ENCODE peak calls at places on chromosomes 5 and 9, in eight cellular contexts. One of them, this sample, is unnamed. For H3K4me1, the result is how much of the 10 kb centered on the place peaks cover.

GRCh38 chr9:35027871-35028270 is 38.3 kb downstream of the DNAJB5 start:
- DNase-seq in transverse colon: no peak
- DNase-seq in ovary: no peak
- DNase-seq in esophagus squamous epithelium: no peak
- DNase-seq in IMR-90: peak
- DNase-seq in right lobe of liver: no peak
- DNase-seq in stomach: no peak
- DNase-seq in upper lobe of left lung: no peak
- DNase-seq in this sample: no peak

GRCh38 chr5:171314728-171315385 is 5.8 kb downstream of the TLX3 start:
- DNase-seq in transverse colon: no peak
- DNase-seq in ovary: no peak
- DNase-seq in esophagus squamous epithelium: no peak
- DNase-seq in IMR-90: no peak
- DNase-seq in right lobe of liver: no peak
- DNase-seq in stomach: no peak
- DNase-seq in upper lobe of left lung: no peak
- DNase-seq in this sample: no peak

GRCh38 chr9:27474350-27474749 is 49.7 kb upstream of the IFNK start:
- DNase-seq in transverse colon: no peak
- DNase-seq in ovary: no peak
- DNase-seq in esophagus squamous epithelium: no peak
- DNase-seq in IMR-90: no peak
- DNase-seq in right lobe of liver: no peak
- DNase-seq in stomach: no peak
- DNase-seq in upper lobe of left lung: no peak
- DNase-seq in this sample: no peak

GRCh38 chr9:21812415-21812814 is 10.0 kb downstream of the MTAP start:
- DNase-seq in transverse colon: no peak
- DNase-seq in ovary: no peak
- DNase-seq in esophagus squamous epithelium: no peak
- DNase-seq in IMR-90: peak
- DNase-seq in right lobe of liver: no peak
- DNase-seq in stomach: no peak
- DNase-seq in upper lobe of left lung: no peak
- DNase-seq in this sample: no peak

GRCh38 chr5:149140197-149141002 is 893 bp upstream of the ABLIM3 start:
- DNase-seq in transverse colon: no peak
- DNase-seq in ovary: no peak
- DNase-seq in esophagus squamous epithelium: no peak
- DNase-seq in IMR-90: peak
- DNase-seq in right lobe of liver: no peak
- DNase-seq in stomach: no peak
- DNase-seq in upper lobe of left lung: no peak
- DNase-seq in this sample: no peak

GRCh38 chr9:137305060-137305787 is 3.2 kb upstream of the NRARP start:
- DNase-seq in transverse colon: peak
- DNase-seq in ovary: peak
- DNase-seq in esophagus squamous epithelium: no peak
- DNase-seq in IMR-90: no peak
- DNase-seq in right lobe of liver: peak
- DNase-seq in stomach: peak
- DNase-seq in upper lobe of left lung: peak
- DNase-seq in this sample: no peak

GRCh38 chr5:135341696-135342095 is 57.3 kb downstream of the MACROH2A1 start:
- DNase-seq in transverse colon: no peak
- DNase-seq in ovary: no peak
- DNase-seq in esophagus squamous epithelium: no peak
- DNase-seq in IMR-90: no peak
- DNase-seq in right lobe of liver: no peak
- DNase-seq in stomach: no peak
- DNase-seq in upper lobe of left lung: no peak
- DNase-seq in this sample: no peak

GRCh38 chr9:21831841-21832509 is 29.5 kb downstream of the MTAP start:
- DNase-seq in transverse colon: no peak
- DNase-seq in ovary: no peak
- DNase-seq in esophagus squamous epithelium: no peak
- DNase-seq in IMR-90: peak
- DNase-seq in right lobe of liver: no peak
- DNase-seq in stomach: no peak
- DNase-seq in upper lobe of left lung: peak
- DNase-seq in this sample: no peak

GRCh38 chr5:31329722-31330121 is 136.2 kb downstream of the CDH6 start:
- DNase-seq in transverse colon: no peak
- DNase-seq in ovary: no peak
- DNase-seq in esophagus squamous epithelium: no peak
- DNase-seq in IMR-90: peak
- DNase-seq in right lobe of liver: no peak
- DNase-seq in stomach: no peak
- DNase-seq in upper lobe of left lung: no peak
- DNase-seq in this sample: no peak

DNA sequence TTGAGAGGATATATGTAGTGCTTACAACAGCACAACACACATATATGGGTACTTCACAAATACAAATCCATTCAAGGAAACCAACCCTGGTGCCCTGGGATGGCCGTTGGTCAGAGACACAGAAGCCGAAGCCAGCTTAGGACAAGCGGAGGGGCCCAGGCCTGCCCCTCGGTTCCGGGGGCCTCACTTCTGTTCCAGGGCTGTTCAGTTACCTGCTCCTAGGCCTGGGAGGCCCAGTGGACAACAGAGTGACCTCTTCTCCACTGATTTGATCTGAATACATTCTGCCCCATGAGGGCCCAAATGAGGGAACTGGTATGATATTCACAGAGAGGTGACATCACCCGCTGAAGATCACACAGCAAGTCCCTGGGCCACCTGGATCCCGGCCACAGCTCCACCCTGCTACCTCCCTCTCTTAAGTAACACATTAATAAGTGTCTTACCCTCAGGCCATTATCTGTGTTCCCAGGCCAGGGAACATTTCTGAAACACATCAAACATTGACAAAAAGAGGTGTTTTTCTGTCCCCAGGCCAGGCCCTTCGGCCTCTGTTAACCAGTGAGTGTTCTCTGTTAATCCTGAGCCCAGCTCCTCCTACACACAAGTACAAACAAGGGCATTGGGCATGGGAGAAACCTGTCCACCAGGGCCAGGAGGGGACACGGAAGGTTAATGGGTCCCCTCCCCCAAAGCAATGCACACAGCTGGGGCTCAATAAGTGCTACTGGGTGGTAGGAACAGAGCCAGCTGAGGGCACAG is 4.5 kb upstream of the GRHPR start:
- DNase-seq in transverse colon: no peak
- DNase-seq in ovary: no peak
- DNase-seq in esophagus squamous epithelium: no peak
- DNase-seq in IMR-90: no peak
- DNase-seq in right lobe of liver: peak
- DNase-seq in stomach: no peak
- DNase-seq in upper lobe of left lung: no peak
- DNase-seq in this sample: no peak
- H3K4me1 ChIP-seq in transverse colon: under half
- H3K4me1 ChIP-seq in ovary: under half
- H3K4me1 ChIP-seq in esophagus squamous epithelium: under half
- H3K4me1 ChIP-seq in IMR-90: under half
- H3K4me1 ChIP-seq in right lobe of liver: half or more
- H3K4me1 ChIP-seq in stomach: under half
- H3K4me1 ChIP-seq in upper lobe of left lung: under half
- H3K4me1 ChIP-seq in this sample: under half

GRCh38 chr5:102758576-102758975 is 3.5 kb downstream of the PAM start:
- DNase-seq in transverse colon: no peak
- DNase-seq in ovary: no peak
- DNase-seq in esophagus squamous epithelium: no peak
- DNase-seq in IMR-90: peak
- DNase-seq in right lobe of liver: no peak
- DNase-seq in stomach: no peak
- DNase-seq in upper lobe of left lung: no peak
- DNase-seq in this sample: no peak

GRCh38 chr5:102755691-102756371 is 726 bp downstream of the PAM start:
- DNase-seq in transverse colon: peak
- DNase-seq in ovary: peak
- DNase-seq in esophagus squamous epithelium: no peak
- DNase-seq in IMR-90: peak
- DNase-seq in right lobe of liver: peak
- DNase-seq in stomach: peak
- DNase-seq in upper lobe of left lung: peak
- DNase-seq in this sample: no peak

GRCh38 chr5:102753889-102754498 is 1.1 kb upstream of the PAM start:
- DNase-seq in transverse colon: no peak
- DNase-seq in ovary: peak
- DNase-seq in esophagus squamous epithelium: no peak
- DNase-seq in IMR-90: no peak
- DNase-seq in right lobe of liver: no peak
- DNase-seq in stomach: no peak
- DNase-seq in upper lobe of left lung: no peak
- DNase-seq in this sample: no peak

GRCh38 chr5:102750435-102750834 is 4.7 kb upstream of the PAM start:
- DNase-seq in transverse colon: no peak
- DNase-seq in ovary: no peak
- DNase-seq in esophagus squamous epithelium: no peak
- DNase-seq in IMR-90: no peak
- DNase-seq in right lobe of liver: no peak
- DNase-seq in stomach: no peak
- DNase-seq in upper lobe of left lung: no peak
- DNase-seq in this sample: no peak

DNA sequence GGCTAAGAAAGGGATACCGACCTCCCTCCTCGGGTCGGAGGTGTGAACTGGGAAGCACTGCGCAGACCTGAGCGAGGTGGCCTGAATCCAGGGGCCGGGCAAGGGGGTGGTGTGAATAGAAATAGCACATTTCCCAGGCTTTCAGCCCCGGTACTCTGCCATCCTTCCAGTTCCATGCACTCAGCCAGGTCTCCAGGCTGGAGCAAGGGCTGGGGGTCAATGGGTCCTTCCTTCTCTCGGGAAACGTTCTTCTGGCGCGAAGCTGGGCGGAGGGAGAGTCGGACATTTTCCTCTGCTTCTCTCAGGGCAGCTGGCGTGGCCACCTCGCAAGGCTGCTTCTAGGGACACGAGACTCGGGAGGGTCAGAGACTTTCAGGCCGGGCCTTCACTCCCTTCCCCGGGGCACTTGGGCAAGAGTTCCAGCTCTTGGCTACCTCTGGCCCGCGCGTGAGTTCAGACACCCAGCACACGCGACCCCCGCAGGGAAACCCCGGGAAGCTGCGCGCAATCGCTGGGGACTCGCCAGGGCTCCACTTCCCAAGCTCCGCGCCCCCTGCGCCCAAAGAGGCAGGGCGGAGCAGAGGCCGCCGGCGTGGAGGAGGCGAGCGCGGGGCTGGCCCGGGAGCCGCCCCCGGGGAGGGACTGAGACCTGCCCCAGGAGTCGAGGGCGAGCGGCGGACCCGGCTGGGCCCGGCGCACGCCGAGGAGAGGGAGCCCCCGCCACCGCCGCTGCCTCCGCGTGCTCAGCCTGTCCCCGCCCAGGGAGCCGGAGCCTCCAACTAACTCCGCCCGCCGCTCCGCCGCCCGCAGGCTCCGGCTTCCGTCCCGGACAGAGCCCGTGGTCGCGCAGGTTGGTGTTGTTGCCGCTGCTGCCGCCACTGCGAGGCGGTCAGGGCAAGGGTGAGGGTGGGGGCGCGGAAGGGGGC is at the start of gene PAM:
- DNase-seq in transverse colon: peak
- DNase-seq in ovary: peak
- DNase-seq in esophagus squamous epithelium: peak
- DNase-seq in IMR-90: peak
- DNase-seq in right lobe of liver: peak
- DNase-seq in stomach: peak
- DNase-seq in upper lobe of left lung: peak
- DNase-seq in this sample: no peak
- TF ChIP-seq POLR2A in transverse colon: peak
- TF ChIP-seq POLR2A in ovary: peak
- TF ChIP-seq POLR2A in esophagus squamous epithelium: peak
- TF ChIP-seq POLR2A in IMR-90: peak
- TF ChIP-seq POLR2A in right lobe of liver: no peak
- TF ChIP-seq POLR2A in stomach: no peak
- TF ChIP-seq POLR2A in upper lobe of left lung: peak
- TF ChIP-seq POLR2A in this sample: peak

DNA sequence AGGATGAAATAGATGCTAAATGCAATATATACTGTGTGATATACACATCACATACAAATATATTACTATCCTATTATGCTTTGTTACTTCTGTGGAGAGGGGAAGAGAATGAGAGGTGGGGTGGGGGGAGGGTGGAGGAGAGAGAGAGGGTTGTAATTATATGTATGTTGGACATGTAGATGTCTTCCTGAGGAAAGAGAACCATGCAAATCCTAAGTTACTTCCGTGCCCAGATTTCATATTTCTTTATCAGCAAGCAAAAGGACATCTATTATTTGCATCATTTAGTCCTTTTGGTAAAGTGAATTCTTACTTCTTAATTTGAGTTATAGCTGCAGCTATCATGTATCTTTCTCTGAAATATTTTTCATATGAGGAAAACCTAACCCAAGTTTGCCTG is 187.5 kb downstream of the ADGRV1 start:
- DNase-seq in transverse colon: no peak
- DNase-seq in ovary: no peak
- DNase-seq in esophagus squamous epithelium: no peak
- DNase-seq in IMR-90: no peak
- DNase-seq in right lobe of liver: no peak
- DNase-seq in stomach: no peak
- DNase-seq in upper lobe of left lung: no peak
- DNase-seq in this sample: no peak
- H3K4me1 ChIP-seq in transverse colon: under half
- H3K4me1 ChIP-seq in ovary: under half
- H3K4me1 ChIP-seq in esophagus squamous epithelium: under half
- H3K4me1 ChIP-seq in IMR-90: under half
- H3K4me1 ChIP-seq in right lobe of liver: under half
- H3K4me1 ChIP-seq in stomach: under half
- H3K4me1 ChIP-seq in upper lobe of left lung: under half
- H3K4me1 ChIP-seq in this sample: under half

DNA sequence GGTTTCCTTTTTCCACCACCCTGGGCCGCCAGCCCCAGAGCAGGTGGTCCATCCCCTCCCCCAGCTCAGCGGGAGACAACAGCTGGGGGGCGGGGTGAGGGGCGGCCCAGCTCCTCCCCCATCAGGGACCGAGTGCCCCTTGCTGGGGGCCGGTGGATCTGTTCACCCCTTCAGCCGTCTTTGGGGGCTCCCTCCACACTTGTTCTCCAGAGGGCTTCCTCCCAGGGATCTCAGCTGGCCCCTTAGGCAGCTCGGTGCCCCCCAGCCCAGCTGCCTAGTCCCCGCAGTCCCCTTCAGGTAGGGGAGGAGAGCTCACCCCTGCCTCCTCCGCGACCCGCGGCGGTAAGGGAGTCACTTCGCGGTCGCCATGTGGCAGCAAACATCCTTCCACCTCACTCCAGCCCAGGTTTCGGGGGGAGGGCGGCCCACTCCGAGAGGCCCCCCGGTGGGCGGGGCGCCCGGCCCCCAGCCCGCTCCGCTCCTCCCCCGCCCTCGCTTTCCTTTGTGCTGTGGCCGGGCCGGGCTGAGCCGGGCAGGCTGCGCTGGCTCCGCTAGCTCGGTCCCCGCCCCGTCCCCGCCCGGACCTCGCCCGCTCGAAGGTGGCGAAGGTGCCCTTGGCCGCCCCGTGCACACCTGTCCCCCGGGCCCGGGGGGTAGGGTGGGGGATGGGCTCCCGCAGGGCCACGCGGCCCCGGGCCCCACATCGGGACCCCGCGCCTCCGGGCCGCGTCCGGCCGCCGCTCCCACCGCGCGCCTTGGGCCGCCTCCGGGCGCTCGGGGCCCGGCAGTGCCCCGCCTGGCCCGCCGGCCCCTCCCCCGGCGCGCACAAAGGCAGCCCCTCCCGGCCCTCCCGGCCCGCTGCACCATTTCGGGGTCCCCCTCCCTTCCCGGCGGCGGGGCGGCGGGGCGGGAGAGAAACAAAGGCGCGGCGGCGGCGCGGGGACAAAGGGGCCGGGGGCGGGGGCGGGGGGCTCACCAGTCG is 683 bp downstream of the DBN1 start:
- DNase-seq in transverse colon: peak
- DNase-seq in ovary: peak
- DNase-seq in esophagus squamous epithelium: no peak
- DNase-seq in IMR-90: no peak
- DNase-seq in right lobe of liver: no peak
- DNase-seq in stomach: peak
- DNase-seq in upper lobe of left lung: no peak
- DNase-seq in this sample: no peak
- TF ChIP-seq POLR2A in transverse colon: no peak
- TF ChIP-seq POLR2A in ovary: no peak
- TF ChIP-seq POLR2A in esophagus squamous epithelium: no peak
- TF ChIP-seq POLR2A in IMR-90: peak
- TF ChIP-seq POLR2A in right lobe of liver: no peak
- TF ChIP-seq POLR2A in stomach: no peak
- TF ChIP-seq POLR2A in upper lobe of left lung: no peak
- TF ChIP-seq POLR2A in this sample: no peak

This sample was measured in vagina.